ENCODE peak calls at places on chromosome 3, in six cellular contexts. I is bronchial epithelial cell, C is mucosa of descending colon, K is Calu3, Q is AG09319, L is progenitor cell of endocrine pancreas. P is an unnamed sample.
A peak's percentile ranks its signal among the peaks of the same experiment; 100 is the strongest.

GRCh38 chr3:100045696-100046095 is 68.6 kb downstream of the FILIP1L start:
- DNase-seq in L (no peak), I (no peak), C (peak; percentile 43), Q (peak; percentile 96), K (no peak), P (peak; percentile 87)

GRCh38 chr3:25783661-25784512 is 644 bp upstream of the NGLY1 start:
- DNase-seq in Q (no peak), I (peak; percentile 27), L (no peak), K (peak; percentile 57), C (no peak), P (peak; percentile 100)

GRCh38 chr3:97687734-97688133 is 76.8 kb upstream of the ARL6 start:
- DNase-seq in K (no peak), Q (no peak), C (no peak), I (peak; percentile 41), L (no peak), P (peak; percentile 32)

GRCh38 chr3:88589131-88589530 is 439.4 kb downstream of the C3orf38 start:
- DNase-seq in I (no peak), K (no peak), C (no peak), L (no peak), Q (no peak), P (no peak)

GRCh38 chr3:174162550-174162949 is 696.6 kb upstream of the NAALADL2 start:
- DNase-seq in L (no peak), Q (no peak), I (peak; percentile 53), C (no peak), K (no peak), P (peak; percentile 70)

GRCh38 chr3:61894988-61895935 is 333.9 kb downstream of the PTPRG start:
- DNase-seq in L (no peak), K (peak; percentile 61), Q (peak; percentile 51), C (peak; percentile 91), I (peak; percentile 96), P (peak; percentile 93)

GRCh38 chr3:126538316-126538715 is 14.4 kb downstream of the CHST13 start:
- DNase-seq in Q (no peak), C (no peak), I (no peak), K (no peak), L (no peak), P (no peak)

GRCh38 chr3:125115640-125116039 is 59.8 kb upstream of the HEG1 start:
- DNase-seq in K (no peak), Q (peak; percentile 75), L (no peak), C (no peak), I (no peak), P (no peak)

GRCh38 chr3:151316267-151316991 is at the start of gene GPR87:
- DNase-seq in Q (no peak), I (peak; percentile 98), L (no peak), K (peak; percentile 66), C (no peak), P (peak; percentile 92)

GRCh38 chr3:197787412-197787811 is 3.6 kb upstream of the LRCH3 start:
- DNase-seq in C (no peak), Q (no peak), K (peak; percentile 24), I (peak; percentile 7), L (no peak), P (no peak)

GRCh38 chr3:127686512-127686894 is 13.8 kb downstream of the ABTB1 start:
- DNase-seq in I (no peak), K (no peak), C (no peak), L (no peak), Q (no peak), P (no peak)

GRCh38 chr3:124396397-124396796 is 333.9 kb upstream of the UMPS start:
- DNase-seq in K (no peak), I (no peak), L (no peak), Q (no peak), C (no peak), P (no peak)

GRCh38 chr3:163368168-163368567 is 1710.1 kb downstream of the SI start:
- DNase-seq in Q (no peak), C (no peak), K (no peak), I (peak; percentile 3), L (no peak), P (peak; percentile 21)

GRCh38 chr3:136882575-136882974 is 20.6 kb downstream of the NCK1 start:
- DNase-seq in C (no peak), I (no peak), K (no peak), Q (no peak), L (no peak), P (no peak)

GRCh38 chr3:171614318-171614967 is 154.2 kb upstream of the TNIK start:
- DNase-seq in Q (no peak), I (peak; percentile 8), L (no peak), K (peak; percentile 68), C (no peak), P (no peak)

GRCh38 chr3:119649764-119650163 is 10.6 kb downstream of the POPDC2 start:
- DNase-seq in C (no peak), L (no peak), Q (no peak), I (peak; percentile 67), K (no peak), P (no peak)

GRCh38 chr3:9074079-9074478 is 110.8 kb upstream of the RAD18 start:
- DNase-seq in C (no peak), L (no peak), I (peak; percentile 33), K (no peak), Q (no peak), P (peak; percentile 51)

GRCh38 chr3:81666502-81667121 is 94.8 kb downstream of the GBE1 start:
- DNase-seq in C (peak; percentile 7), L (no peak), I (peak; percentile 30), K (no peak), Q (peak; percentile 10), P (no peak)

GRCh38 chr3:155093261-155093660 is 13.1 kb downstream of the MME start:
- DNase-seq in C (no peak), K (no peak), Q (no peak), L (no peak), I (no peak), P (no peak)

GRCh38 chr3:32410367-32411246 is 19.0 kb downstream of the CMTM7 start:
- DNase-seq in C (no peak), L (no peak), I (no peak), K (no peak), Q (no peak), P (no peak)

GRCh38 chr3:79167651-79168416 is 600.0 kb downstream of the ROBO1 start:
- DNase-seq in K (no peak), Q (peak; percentile 74), L (no peak), I (peak; percentile 82), C (peak; percentile 14), P (peak; percentile 68)

GRCh38 chr3:53794597-53794996 is 51.6 kb downstream of the CHDH start:
- DNase-seq in I (peak; percentile 86), C (no peak), L (no peak), K (no peak), Q (no peak), P (peak; percentile 29)
- TF ChIP-seq CTCF in I (no peak), C (no peak), L (no peak), K (no peak), Q (no peak), P (no peak)

DNA sequence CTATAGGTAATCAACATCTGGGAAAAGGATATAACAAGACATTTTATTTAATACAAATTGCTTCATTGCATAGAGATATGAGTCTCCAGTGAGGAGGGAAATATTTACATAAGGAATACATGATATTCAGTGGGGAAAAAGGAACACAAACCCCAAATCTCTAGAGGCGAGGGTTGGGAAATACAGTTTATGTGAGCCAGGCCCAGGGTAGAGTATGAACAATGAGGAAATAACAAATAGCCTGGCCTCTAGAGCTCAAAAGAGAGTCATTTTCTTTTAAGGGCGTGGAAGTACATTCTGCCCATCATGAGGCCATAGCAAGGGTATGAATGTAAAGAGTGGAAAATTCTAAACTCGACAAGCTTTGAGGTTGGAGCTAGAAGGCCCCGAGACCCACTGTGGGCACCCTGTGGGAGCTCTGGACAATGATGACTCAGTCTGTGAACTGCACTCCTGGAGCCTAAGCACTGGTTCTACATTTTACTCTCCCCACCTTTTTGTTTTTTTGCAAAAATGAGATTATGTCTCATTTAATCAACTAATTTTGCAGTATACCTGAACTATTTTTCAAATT is 27.8 kb upstream of the IGF2BP2 start:
- DNase-seq in Q (no peak), L (no peak), C (no peak), K (no peak), I (no peak), P (no peak)
- TF ChIP-seq CTCF in Q (no peak), L (no peak), C (no peak), K (no peak), I (no peak), P (no peak)

GRCh38 chr3:101846709-101847108 is 2.6 kb upstream of the NFKBIZ start:
- DNase-seq in I (no peak), Q (no peak), C (no peak), L (no peak), K (no peak), P (no peak)
- TF ChIP-seq CTCF in I (no peak), Q (no peak), C (no peak), L (no peak), K (no peak), P (no peak)

GRCh38 chr3:170500995-170501394 is 82.3 kb downstream of the CLDN11 start:
- DNase-seq in K (no peak), Q (no peak), C (no peak), L (no peak), I (no peak), P (no peak)

GRCh38 chr3:170500462-170500861 is 81.8 kb downstream of the CLDN11 start:
- DNase-seq in C (no peak), Q (no peak), K (no peak), I (no peak), L (no peak), P (no peak)

GRCh38 chr3:170497197-170497596 is 78.5 kb downstream of the CLDN11 start:
- DNase-seq in I (no peak), L (no peak), K (no peak), C (no peak), Q (no peak), P (no peak)

GRCh38 chr3:170502297-170502696 is 83.6 kb downstream of the SLC7A14 start:
- DNase-seq in Q (peak; percentile 70), L (no peak), C (peak; percentile 6), K (no peak), I (peak; percentile 47), P (no peak)

GRCh38 chr3:170499562-170500156 is 81.0 kb downstream of the CLDN11 start:
- DNase-seq in C (peak; percentile 34), L (no peak), K (peak; percentile 65), Q (peak; percentile 74), I (peak; percentile 49), P (no peak)
- TF ChIP-seq CTCF in C (peak; percentile 29), L (peak; percentile 58), K (peak; percentile 78), Q (peak; percentile 84), I (peak; percentile 75), P (peak; percentile 67)